ENCODE peak calls at places on chromosome 12, in four cellular contexts. P is HepG2, A is A549, T is K562. C is an unnamed sample.

GRCh38 chr12:49187184-49187583 is 1.7 kb downstream of the TUBA1A start:
- DNase-seq in P (no peak), A (no peak), T (no peak), C (no peak)

GRCh38 chr12:612886-613285 is 50.4 kb downstream of the NINJ2 start:
- DNase-seq in P (no peak), A (no peak), T (no peak), C (no peak)

GRCh38 chr12:105219261-105220018 is 16.5 kb downstream of the APPL2 start:
- DNase-seq in P (no peak), A (no peak), T (no peak), C (no peak)

GRCh38 chr12:128322341-128322740 is 55.4 kb downstream of the TMEM132C start:
- DNase-seq in P (no peak), A (no peak), T (no peak), C (no peak)

GRCh38 chr12:64685076-64685475 is 74.1 kb downstream of the GNS start:
- DNase-seq in P (no peak), A (no peak), T (no peak), C (no peak)

GRCh38 chr12:127909031-127909430 is 357.9 kb upstream of the TMEM132C start:
- DNase-seq in P (no peak), A (no peak), T (no peak), C (no peak)

GRCh38 chr12:54216580-54217308 is 28.0 kb upstream of the SMUG1 start:
- DNase-seq in P (peak), A (peak), T (peak), C (no peak)

GRCh38 chr12:85644508-85644907 is 191.7 kb downstream of the RASSF9 start:
- DNase-seq in P (no peak), A (no peak), T (no peak), C (no peak)

GRCh38 chr12:99433155-99433554 is 214.4 kb upstream of the GARIN6 start:
- DNase-seq in P (no peak), A (no peak), T (no peak), C (no peak)

DNA sequence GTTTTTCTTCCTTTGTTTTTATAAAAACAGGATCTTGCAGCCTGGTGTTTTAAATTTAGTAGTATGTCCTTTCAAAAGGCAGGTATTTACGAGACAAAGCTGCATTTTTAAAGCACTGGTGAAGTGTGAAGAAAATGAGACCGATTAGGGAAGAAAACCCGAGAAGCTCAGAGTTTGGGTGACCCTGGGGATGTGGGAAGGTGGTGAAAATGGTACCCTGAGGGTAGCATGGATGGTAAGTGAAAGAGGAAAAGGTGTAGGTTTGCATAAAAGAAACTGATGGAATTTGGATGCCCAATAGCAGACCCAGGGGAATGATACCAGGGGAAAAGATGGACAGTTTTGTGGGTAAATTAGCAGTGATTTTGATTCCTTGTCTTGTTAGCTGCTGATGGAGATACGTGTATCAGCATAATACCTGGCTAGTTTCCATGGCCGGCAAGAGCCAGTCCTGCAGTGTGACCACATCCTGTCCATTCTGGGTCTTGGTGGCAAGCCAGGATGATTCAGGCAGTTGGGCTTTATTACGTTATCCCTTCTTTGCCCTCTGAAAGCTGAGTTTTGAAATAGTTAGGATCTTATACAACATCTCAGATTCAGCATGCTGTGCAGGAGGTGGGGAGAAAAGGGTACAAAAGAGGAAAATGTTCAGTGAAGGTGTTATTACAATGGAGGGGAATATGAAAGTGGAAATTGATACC is 8.9 kb downstream of the BICD1 start:
- DNase-seq in P (no peak), A (peak), T (peak), C (no peak)
- TF ChIP-seq ESRRA in P (no peak), A (no peak), T (no peak), C (no peak)

DNA sequence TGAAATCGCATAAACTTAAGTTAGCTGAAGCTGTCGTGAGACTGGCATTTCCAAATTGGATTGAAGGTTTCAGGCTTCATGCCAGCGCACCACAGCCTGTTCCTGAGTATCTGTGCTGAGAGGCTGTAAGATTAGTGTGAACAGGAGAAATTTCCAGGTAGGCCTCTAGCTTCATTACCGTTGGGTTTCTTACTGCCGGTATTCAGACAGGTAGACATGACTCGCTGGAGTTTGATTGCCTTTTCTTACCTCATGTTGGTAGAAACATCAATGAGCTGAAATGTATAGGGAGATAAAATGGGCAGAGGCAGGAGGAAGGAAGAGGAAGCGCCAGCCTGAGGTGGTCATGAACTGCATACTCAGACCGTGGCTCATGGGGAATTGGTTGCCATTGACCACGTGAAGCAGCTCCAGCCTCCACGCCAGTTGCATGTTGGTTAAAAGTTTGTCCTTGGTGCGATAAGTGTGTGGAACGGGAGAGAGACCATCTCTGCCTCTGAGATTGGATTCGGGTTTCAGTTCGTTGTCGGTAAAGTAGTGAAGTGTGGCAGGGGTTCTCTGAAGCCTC is 42.3 kb upstream of the MMP17 start:
- DNase-seq in P (no peak), A (no peak), T (no peak), C (no peak)
- H3K4me2 ChIP-seq in P (no peak), A (no peak), T (no peak), C (no peak)

DNA sequence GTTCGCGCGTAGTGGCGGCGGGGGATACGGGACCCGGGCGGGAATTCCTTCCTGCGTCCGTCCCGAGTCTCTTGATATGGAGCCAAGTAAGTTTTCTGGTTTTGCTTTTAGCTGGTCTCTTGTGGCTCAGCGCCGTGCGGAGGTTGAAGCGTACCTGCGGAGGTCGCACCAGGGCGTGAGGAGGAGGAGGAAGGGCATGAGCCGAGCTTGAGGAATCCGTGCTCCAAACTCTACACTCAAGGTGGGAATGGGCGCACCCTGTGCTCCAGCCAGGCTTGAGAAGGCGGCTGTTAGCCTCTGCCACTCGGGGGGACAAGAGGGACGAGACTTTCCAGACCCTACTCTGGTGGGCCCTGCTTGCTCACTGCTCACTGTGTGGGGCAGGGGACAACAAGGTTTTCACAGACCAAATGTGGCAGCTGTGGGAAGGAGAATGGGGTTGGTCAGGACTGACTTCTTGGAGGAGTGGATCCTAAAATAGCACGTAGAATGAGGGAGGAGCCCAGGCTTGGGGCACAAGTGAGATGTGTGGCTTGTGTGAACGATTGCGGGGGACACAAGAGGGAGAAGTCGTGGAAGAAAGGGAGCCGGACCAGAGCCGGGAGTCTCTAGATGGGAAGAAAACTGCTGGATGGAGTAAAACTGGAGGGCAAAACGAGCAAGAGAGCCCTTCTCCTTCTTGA is 606 bp downstream of the ATG101 start:
- DNase-seq in P (no peak), A (no peak), T (no peak), C (no peak)
- TF ChIP-seq ESRRA in P (no peak), A (no peak), T (no peak), C (no peak)

DNA sequence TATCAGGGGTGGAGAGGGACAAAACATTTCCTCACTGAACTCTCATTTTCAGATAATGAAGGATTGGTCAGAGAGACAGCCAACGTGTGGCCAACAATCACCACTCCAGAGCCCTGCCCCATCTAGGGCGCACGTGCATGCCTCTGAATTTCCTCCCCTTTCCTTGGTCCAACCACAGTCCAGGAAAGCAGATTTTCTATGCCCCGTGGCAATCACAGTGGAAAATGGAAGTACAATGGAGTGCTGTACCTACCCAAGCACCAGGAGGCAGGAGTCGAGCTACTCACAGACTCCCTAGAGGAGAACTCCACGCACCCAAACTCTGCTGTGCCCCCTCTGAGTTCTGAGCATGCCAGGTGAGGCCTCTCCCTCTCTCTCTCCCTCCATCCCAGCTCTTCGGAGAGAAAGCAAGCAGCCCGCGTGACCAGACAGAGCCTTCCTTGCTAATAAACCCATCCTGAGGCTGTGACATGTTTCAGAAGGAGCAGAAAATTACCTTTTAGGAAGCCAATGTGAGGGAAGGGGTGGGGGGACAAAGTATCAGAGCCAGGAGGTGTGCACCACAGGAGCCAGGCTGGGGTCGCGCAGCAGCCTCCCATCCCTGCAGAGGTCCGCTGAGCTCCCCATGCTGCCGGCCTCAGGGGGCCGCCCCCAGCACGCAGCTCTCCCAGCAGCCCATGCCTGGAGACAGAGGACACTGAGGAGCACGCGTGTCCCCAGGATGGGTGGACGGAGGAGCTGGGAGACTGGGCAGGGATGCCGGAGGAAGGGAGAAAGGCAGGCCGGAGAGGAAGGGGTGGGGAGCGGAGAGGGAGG is 73.4 kb downstream of the PITPNM2 start:
- DNase-seq in P (no peak), A (no peak), T (no peak), C (no peak)
- H3K4me2 ChIP-seq in P (no peak), A (no peak), T (no peak), C (no peak)

GRCh38 chr12:122052285-122052684 is 26.3 kb upstream of the MLXIP start:
- DNase-seq in P (no peak), A (no peak), T (no peak), C (no peak)

GRCh38 chr12:122048156-122048555 is 26.5 kb downstream of the BCL7A start:
- DNase-seq in P (no peak), A (no peak), T (no peak), C (no peak)

GRCh38 chr12:122051231-122051876 is 27.2 kb upstream of the MLXIP start:
- DNase-seq in P (peak), A (no peak), T (no peak), C (no peak)

GRCh38 chr12:122049827-122050226 is 28.1 kb downstream of the BCL7A start:
- DNase-seq in P (no peak), A (no peak), T (no peak), C (no peak)

GRCh38 chr12:122050706-122051105 is 27.9 kb upstream of the MLXIP start:
- DNase-seq in P (no peak), A (no peak), T (no peak), C (no peak)
- TF ChIP-seq ESRRA in P (no peak), A (no peak), T (no peak), C (no peak)

GRCh38 chr12:106582264-106582591 is 576 bp upstream of the RFX4 start:
- DNase-seq in P (no peak), A (no peak), T (no peak), C (no peak)

GRCh38 chr12:106581543-106582263 is 1.1 kb upstream of the RFX4 start:
- DNase-seq in P (no peak), A (peak), T (peak), C (no peak)

GRCh38 chr12:106583578-106584103 is 837 bp downstream of the RFX4 start:
- DNase-seq in P (no peak), A (peak), T (no peak), C (no peak)

GRCh38 chr12:106582661-106583577 is at the start of gene RFX4:
- DNase-seq in P (no peak), A (peak), T (no peak), C (no peak)

DNA sequence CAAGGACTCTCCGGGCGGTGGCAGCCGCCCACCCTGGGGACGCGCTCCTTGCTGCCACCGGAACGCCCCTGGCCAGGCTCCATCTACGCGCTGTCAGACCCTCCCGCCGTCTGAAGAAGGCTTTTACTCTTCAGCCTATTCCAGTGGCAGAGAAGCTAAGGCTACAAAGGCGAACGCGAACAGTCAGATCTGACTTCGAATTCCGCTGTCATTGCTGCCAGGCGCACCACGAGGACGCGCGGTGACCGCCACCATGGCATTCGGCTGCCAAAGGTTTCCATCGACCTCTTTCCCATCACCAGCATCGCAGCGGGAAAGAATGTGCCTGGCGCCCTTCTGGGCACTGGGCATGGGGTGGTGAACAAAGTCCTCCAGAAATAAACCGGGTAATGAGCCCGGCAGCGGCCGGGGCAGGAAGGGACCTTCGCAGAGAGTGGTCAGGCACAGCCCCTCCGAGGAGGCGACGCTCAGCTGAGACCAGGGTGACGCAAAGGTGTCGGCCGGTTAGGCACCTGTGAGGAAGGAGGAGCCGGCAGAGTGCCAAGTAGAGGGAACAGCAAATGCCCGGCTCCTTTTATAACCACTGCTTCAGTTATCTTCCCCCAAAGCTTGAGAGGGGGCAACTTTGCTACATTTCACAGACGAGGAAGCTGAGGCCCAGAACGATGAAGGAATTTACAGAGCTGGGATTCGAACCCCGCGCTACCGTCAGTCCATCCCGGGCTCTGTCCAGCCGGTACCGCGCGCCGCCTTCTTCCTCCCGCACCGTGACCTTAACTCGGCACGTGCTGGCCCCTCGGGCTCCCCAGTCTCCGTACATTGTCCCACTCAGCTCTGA is 1.9 kb upstream of the RFX4 start:
- DNase-seq in P (no peak), A (no peak), T (no peak), C (no peak)
- H3K4me2 ChIP-seq in P (peak), A (peak), T (no peak), C (no peak)

DNA sequence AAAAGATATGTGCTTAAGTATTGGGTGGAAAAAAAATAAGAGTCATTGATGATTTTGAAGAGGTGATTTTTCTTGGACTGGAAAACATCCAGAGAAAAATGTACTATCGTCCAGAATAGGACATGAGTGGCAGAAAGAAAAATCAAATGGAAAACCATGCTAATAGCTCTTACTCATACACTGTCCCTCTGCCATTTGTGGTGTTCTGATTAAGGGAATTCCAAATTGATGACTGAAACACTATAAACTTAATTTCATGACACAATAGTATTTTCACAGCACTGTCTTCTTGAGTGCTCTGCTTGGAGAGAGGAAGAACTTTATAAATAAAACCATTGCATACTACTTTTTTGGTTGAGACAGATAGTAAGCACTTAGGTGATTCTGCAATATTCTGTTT is 72.4 kb downstream of the USP15 start:
- DNase-seq in P (no peak), A (no peak), T (no peak), C (no peak)
- TF ChIP-seq ESRRA in P (no peak), A (no peak), T (no peak), C (no peak)

DNA sequence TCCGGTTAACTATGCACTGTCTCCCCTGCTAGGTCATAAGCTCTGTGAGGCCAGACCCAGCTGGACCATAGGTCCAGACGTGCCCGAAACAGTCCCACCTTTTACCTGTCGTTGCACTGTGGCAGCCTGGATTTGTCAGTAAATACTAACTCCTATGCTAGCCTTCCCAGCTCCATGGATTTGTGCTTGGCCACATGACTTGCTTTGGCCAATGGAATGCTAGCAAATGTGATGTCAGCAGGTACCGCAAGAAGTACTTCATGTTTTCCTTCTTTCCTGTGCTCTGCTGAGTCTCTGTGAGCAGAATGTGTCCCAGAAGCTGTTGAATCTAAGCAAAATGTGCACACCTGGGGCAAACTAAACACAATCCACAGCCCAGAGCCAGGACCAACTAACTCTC is 157.2 kb downstream of the ANO2 start:
- DNase-seq in P (no peak), A (no peak), T (no peak), C (no peak)
- H3K4me2 ChIP-seq in P (no peak), A (no peak), T (no peak), C (no peak)